ENCODE peak calls at places on chromosomes 1 and 21, in six cellular contexts. R, F, E, X, Y and W are unnamed samples.

GRCh38 chr1:230301322-230301721 is 124.8 kb downstream of the PGBD5 start:
- DNase-seq in R (no peak), F (no peak), E (no peak), X (no peak), Y (no peak), W (no peak)

GRCh38 chr1:243849089-243850012 is 692 bp downstream of the AKT3 start:
- DNase-seq in R (peak; percentile 71), F (peak; percentile 57), E (peak; percentile 81), X (peak; percentile 58), Y (peak; percentile 30), W (no peak)

GRCh38 chr1:192378276-192378675 is 61.5 kb downstream of the RGS21 start:
- DNase-seq in R (no peak), F (no peak), E (peak; percentile 66), X (no peak), Y (no peak), W (no peak)

GRCh38 chr1:39509360-39510009 is 18.0 kb downstream of the BMP8A start:
- DNase-seq in R (no peak), F (no peak), E (no peak), X (no peak), Y (no peak), W (no peak)

GRCh38 chr1:184792450-184792969 is 37.9 kb upstream of the EDEM3 start:
- DNase-seq in R (no peak), F (no peak), E (peak; percentile 98), X (no peak), Y (peak; percentile 15), W (peak; percentile 71)

GRCh38 chr1:228060458-228061190 is 21.9 kb upstream of the ARF1 start:
- DNase-seq in R (no peak), F (no peak), E (peak; percentile 44), X (no peak), Y (no peak), W (no peak)

GRCh38 chr1:115136706-115137105 is 47.4 kb upstream of the TSPAN2 start:
- DNase-seq in R (no peak), F (no peak), E (no peak), X (no peak), Y (no peak), W (no peak)

GRCh38 chr1:218772575-218772974 is 401.1 kb upstream of the LYPLAL1 start:
- DNase-seq in R (no peak), F (no peak), E (peak; percentile 82), X (no peak), Y (no peak), W (no peak)

GRCh38 chr1:205535096-205535495 is 30.6 kb downstream of the CDK18 start:
- DNase-seq in R (no peak), F (no peak), E (no peak), X (no peak), Y (no peak), W (no peak)

GRCh38 chr1:234926574-234927311 is 201.9 kb downstream of the TOMM20 start:
- DNase-seq in R (peak; percentile 57), F (no peak), E (no peak), X (no peak), Y (no peak), W (no peak)

GRCh38 chr1:84247425-84248220 is 53.9 kb upstream of the SAMD13 start:
- DNase-seq in R (peak; percentile 8), F (no peak), E (peak; percentile 56), X (peak; percentile 47), Y (no peak), W (peak; percentile 89)

GRCh38 chr1:239805042-239805441 is 286.6 kb upstream of the FMN2 start:
- DNase-seq in R (no peak), F (no peak), E (no peak), X (no peak), Y (no peak), W (no peak)

GRCh38 chr1:245869847-245870246 is 637.2 kb downstream of the SMYD3 start:
- DNase-seq in R (no peak), F (no peak), E (no peak), X (no peak), Y (no peak), W (no peak)

GRCh38 chr1:1434812-1435093 is 737 bp upstream of the VWA1 start:
- DNase-seq in R (no peak), F (no peak), E (no peak), X (peak; percentile 6), Y (no peak), W (no peak)

GRCh38 chr21:44525431-44526095 is 14.4 kb downstream of the KRTAP10-1 start:
- DNase-seq in R (no peak), F (no peak), E (no peak), X (no peak), Y (no peak), W (no peak)

GRCh38 chr21:44723177-44724131 is 12.1 kb upstream of the TSPEAR start:
- DNase-seq in R (no peak), F (peak; percentile 8), E (no peak), X (no peak), Y (no peak), W (no peak)

GRCh38 chr1:184555665-184556641 is 169.1 kb downstream of the C1orf21 start:
- DNase-seq in R (no peak), F (peak; percentile 84), E (no peak), X (no peak), Y (no peak), W (no peak)

GRCh38 chr1:40784141-40784770 is 669 bp downstream of the KCNQ4 start:
- DNase-seq in R (no peak), F (no peak), E (peak; percentile 25), X (peak; percentile 47), Y (no peak), W (no peak)

GRCh38 chr1:232667781-232668101 is 37.8 kb upstream of the SIPA1L2 start:
- DNase-seq in R (no peak), F (no peak), E (peak; percentile 15), X (no peak), Y (no peak), W (no peak)

GRCh38 chr1:172321429-172321828 is 99.1 kb upstream of the C1orf105 start:
- DNase-seq in R (no peak), F (no peak), E (peak; percentile 76), X (no peak), Y (no peak), W (no peak)

GRCh38 chr1:31483012-31483946 is 70.3 kb downstream of the SERINC2 start:
- DNase-seq in R (no peak), F (peak; percentile 53), E (peak; percentile 96), X (no peak), Y (no peak), W (no peak)

GRCh38 chr1:22447581-22448215 is 4.0 kb upstream of the ZBTB40 start:
- DNase-seq in R (no peak), F (no peak), E (peak; percentile 94), X (no peak), Y (no peak), W (no peak)

GRCh38 chr21:38857152-38857825 is 51.6 kb downstream of the ETS2 start:
- DNase-seq in R (no peak), F (no peak), E (no peak), X (no peak), Y (no peak), W (no peak)

GRCh38 chr1:101175474-101175873 is 61.3 kb upstream of the S1PR1 start:
- DNase-seq in R (no peak), F (no peak), E (no peak), X (no peak), Y (no peak), W (no peak)

GRCh38 chr1:226960944-226961765 is 21.1 kb downstream of the COQ8A start:
- DNase-seq in R (peak; percentile 18), F (no peak), E (no peak), X (no peak), Y (no peak), W (no peak)

GRCh38 chr1:231626951-231627614 is 493 bp downstream of the DISC1 start:
- DNase-seq in R (peak; percentile 33), F (peak; percentile 29), E (peak; percentile 68), X (peak; percentile 78), Y (no peak), W (no peak)

GRCh38 chr1:109622103-109622892 is 2.7 kb downstream of the AMPD2 start:
- DNase-seq in R (no peak), F (no peak), E (no peak), X (no peak), Y (no peak), W (no peak)

GRCh38 chr1:5864256-5864655 is 128.0 kb downstream of the NPHP4 start:
- DNase-seq in R (no peak), F (no peak), E (no peak), X (no peak), Y (no peak), W (no peak)

GRCh38 chr1:54014009-54014629 is 3.9 kb downstream of the LDLRAD1 start:
- DNase-seq in R (no peak), F (no peak), E (no peak), X (no peak), Y (no peak), W (no peak)

GRCh38 chr1:179353546-179353945 is 12.2 kb upstream of the AXDND1 start:
- DNase-seq in R (no peak), F (no peak), E (peak; percentile 84), X (no peak), Y (no peak), W (no peak)

GRCh38 chr1:6554907-6555778 is at the start of gene TAS1R1:
- DNase-seq in R (no peak), F (no peak), E (peak; percentile 79), X (no peak), Y (no peak), W (peak; percentile 19)

GRCh38 chr1:7393141-7393540 is 378.0 kb upstream of the VAMP3 start:
- DNase-seq in R (no peak), F (no peak), E (no peak), X (no peak), Y (no peak), W (no peak)

GRCh38 chr1:42335809-42336518 is 929 bp upstream of the FOXJ3 start:
- DNase-seq in R (no peak), F (peak; percentile 81), E (peak; percentile 71), X (no peak), Y (no peak), W (no peak)

GRCh38 chr1:159040206-159040605 is 30.5 kb downstream of the IFI16 start:
- DNase-seq in R (no peak), F (no peak), E (peak; percentile 68), X (no peak), Y (no peak), W (no peak)

GRCh38 chr1:35539073-35539823 is 18.0 kb downstream of the KIAA0319L start:
- DNase-seq in R (peak; percentile 25), F (no peak), E (peak; percentile 62), X (no peak), Y (no peak), W (no peak)

GRCh38 chr1:38616846-38617245 is 242.7 kb downstream of the RRAGC start:
- DNase-seq in R (no peak), F (no peak), E (no peak), X (no peak), Y (no peak), W (no peak)

GRCh38 chr1:191022856-191023255 is 545.2 kb upstream of the BRINP3 start:
- DNase-seq in R (no peak), F (no peak), E (peak; percentile 78), X (no peak), Y (no peak), W (no peak)